ENCODE peak calls at places on chromosomes 3 and 15, in five cellular contexts. K, C, O, D and P are unnamed samples.

GRCh38 chr3:145719118-145719517 is 441.9 kb downstream of the PLOD2 start:
- DNase-seq in K (no peak), C (no peak), O (no peak), D (no peak), P (no peak)

GRCh38 chr3:184229424-184230080 is at the start of gene VWA5B2:
- DNase-seq in K (peak; percentile 18), C (no peak), O (peak; percentile 67), D (peak; percentile 65), P (peak; percentile 98)

GRCh38 chr3:11323827-11324226 is 51.6 kb downstream of the ATG7 start:
- DNase-seq in K (peak; percentile 44), C (no peak), O (no peak), D (no peak), P (no peak)

GRCh38 chr3:49161197-49161596 is 4.9 kb downstream of the CCDC71 start:
- DNase-seq in K (no peak), C (no peak), O (no peak), D (no peak), P (peak; percentile 60)

GRCh38 chr3:152267831-152268500 is 763 bp upstream of the MBNL1 start:
- DNase-seq in K (no peak), C (no peak), O (no peak), D (no peak), P (no peak)

GRCh38 chr3:53890726-53891499 is 746 bp downstream of the SELENOK start:
- DNase-seq in K (peak; percentile 42), C (no peak), O (no peak), D (peak; percentile 54), P (no peak)

GRCh38 chr3:141103067-141103466 is 51.9 kb downstream of the SPSB4 start:
- DNase-seq in K (no peak), C (no peak), O (no peak), D (no peak), P (no peak)

GRCh38 chr3:29346828-29347227 is 66.0 kb downstream of the RBMS3 start:
- DNase-seq in K (peak; percentile 59), C (peak; percentile 27), O (no peak), D (no peak), P (peak; percentile 38)

GRCh38 chr3:42012378-42012934 is 50.6 kb upstream of the ULK4 start:
- DNase-seq in K (no peak), C (no peak), O (no peak), D (no peak), P (no peak)

GRCh38 chr3:132245547-132245946 is 71.7 kb upstream of the ACP3 start:
- DNase-seq in K (no peak), C (no peak), O (no peak), D (no peak), P (peak; percentile 8)

GRCh38 chr3:120072867-120073525 is 21.3 kb downstream of the GSK3B start:
- DNase-seq in K (no peak), C (no peak), O (no peak), D (peak; percentile 30), P (no peak)

GRCh38 chr3:24290596-24290995 is 204.1 kb downstream of the THRB start:
- DNase-seq in K (no peak), C (no peak), O (no peak), D (no peak), P (no peak)

GRCh38 chr15:43930079-43930478 is 103.3 kb downstream of the WDR76 start:
- DNase-seq in K (peak; percentile 31), C (no peak), O (no peak), D (no peak), P (no peak)

GRCh38 chr15:31463521-31464102 is 137.0 kb downstream of the KLF13 start:
- DNase-seq in K (no peak), C (no peak), O (no peak), D (no peak), P (no peak)

GRCh38 chr3:59754456-59754855 is 704.6 kb upstream of the CFAP20DC start:
- DNase-seq in K (no peak), C (no peak), O (no peak), D (no peak), P (no peak)

GRCh38 chr3:52310861-52311566 is 5.1 kb upstream of the DNAH1 start:
- DNase-seq in K (peak; percentile 12), C (no peak), O (no peak), D (no peak), P (no peak)

GRCh38 chr15:52140646-52141045 is 28.1 kb upstream of the BCL2L10 start:
- DNase-seq in K (no peak), C (no peak), O (no peak), D (no peak), P (no peak)

GRCh38 chr3:72123908-72124441 is 339.0 kb upstream of the PROK2 start:
- DNase-seq in K (peak; percentile 78), C (peak; percentile 34), O (peak; percentile 22), D (peak; percentile 28), P (no peak)

GRCh38 chr3:101945980-101946379 is 96.7 kb downstream of the NFKBIZ start:
- DNase-seq in K (no peak), C (no peak), O (no peak), D (no peak), P (no peak)

GRCh38 chr15:56939257-56939656 is 20.8 kb downstream of the TCF12 start:
- DNase-seq in K (peak; percentile 47), C (no peak), O (no peak), D (no peak), P (no peak)
- H3K27me3 ChIP-seq in K (no peaks in the 10 kb centered on the region), C (no peaks in the 10 kb centered on the region), O (no peaks in the 10 kb centered on the region), D (no peaks in the 10 kb centered on the region), P (no peaks in the 10 kb centered on the region)

DNA sequence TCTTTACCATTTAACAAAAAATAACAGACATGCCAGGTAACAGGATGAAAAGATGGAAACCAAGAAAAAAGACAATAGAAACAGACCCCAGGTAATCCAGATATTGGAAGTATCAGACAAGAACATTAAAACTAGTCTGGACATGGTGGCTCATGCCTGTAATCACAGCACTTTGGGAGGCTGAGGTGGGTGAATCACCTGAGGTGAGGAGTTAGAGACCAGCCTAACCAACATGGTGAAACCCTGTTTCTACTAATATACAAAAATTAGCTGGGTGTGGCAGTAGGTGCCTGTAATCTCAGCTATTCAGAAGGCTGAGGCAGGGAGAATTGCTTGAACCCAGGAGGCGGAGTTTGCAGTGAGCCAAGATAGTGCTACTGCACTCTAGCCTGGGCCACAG is 40.6 kb downstream of the ACAD9 start:
- DNase-seq in K (no peak), C (no peak), O (no peak), D (no peak), P (no peak)
- H3K9me3 ChIP-seq in K (peaks cover 28% of the 10 kb centered on the region), C (peaks cover 27% of the 10 kb centered on the region), O (peaks cover 11% of the 10 kb centered on the region), D (peaks cover 6% of the 10 kb centered on the region), P (peaks cover 7% of the 10 kb centered on the region)

GRCh38 chr15:96947296-96947695 is 616.8 kb downstream of the NR2F2 start:
- DNase-seq in K (no peak), C (no peak), O (no peak), D (no peak), P (no peak)
- H3K27me3 ChIP-seq in K (no peaks in the 10 kb centered on the region), C (no peaks in the 10 kb centered on the region), O (peaks cover 48% of the 10 kb centered on the region), D (peaks cover 29% of the 10 kb centered on the region), P (no peaks in the 10 kb centered on the region)

DNA sequence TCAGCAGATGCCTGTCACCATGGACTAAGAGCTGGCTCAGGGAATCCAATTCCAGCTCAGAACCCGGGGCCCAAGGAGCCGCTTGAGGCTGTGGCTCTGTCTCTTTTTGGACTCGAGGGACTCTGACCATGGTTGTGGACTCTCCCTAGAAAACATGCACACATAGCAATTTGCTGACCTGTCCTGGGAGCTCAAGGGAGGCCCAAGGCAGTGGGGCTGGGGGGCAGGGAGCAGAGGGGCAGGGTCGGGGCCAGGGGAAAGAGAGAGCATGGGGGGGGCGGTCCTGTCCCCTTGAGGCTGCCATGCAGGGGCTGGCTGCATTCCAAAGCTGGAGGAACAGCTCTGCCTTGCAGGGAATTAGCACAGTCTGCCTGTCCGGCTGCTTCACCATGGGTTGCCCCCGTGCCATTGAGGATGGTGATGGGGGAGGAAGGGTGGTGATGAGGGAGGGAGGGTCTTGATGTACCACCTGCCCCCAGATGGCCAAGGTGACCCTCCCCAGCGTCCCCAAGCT is 190.1 kb downstream of the GOLGA6L6 start:
- DNase-seq in K (no peak), C (no peak), O (no peak), D (no peak), P (peak; percentile 78)
- H3K9me3 ChIP-seq in K (peaks cover 79% of the 10 kb centered on the region), C (peaks cover 94% of the 10 kb centered on the region), O (peaks cover 8% of the 10 kb centered on the region), D (peaks cover 13% of the 10 kb centered on the region), P (peaks cover 19% of the 10 kb centered on the region)

GRCh38 chr3:16252243-16252978 is 12.3 kb downstream of the DPH3 start:
- DNase-seq in K (no peak), C (no peak), O (no peak), D (no peak), P (no peak)
- H3K27me3 ChIP-seq in K (no peaks in the 10 kb centered on the region), C (no peaks in the 10 kb centered on the region), O (no peaks in the 10 kb centered on the region), D (no peaks in the 10 kb centered on the region), P (no peaks in the 10 kb centered on the region)

GRCh38 chr3:100389025-100389424 is 11.9 kb downstream of the TOMM70 start:
- DNase-seq in K (no peak), C (no peak), O (no peak), D (no peak), P (no peak)
- H3K9me3 ChIP-seq in K (peaks cover 2% of the 10 kb centered on the region), C (peaks cover 4% of the 10 kb centered on the region), O (peaks cover 16% of the 10 kb centered on the region), D (peaks cover 10% of the 10 kb centered on the region), P (no peaks in the 10 kb centered on the region)

DNA sequence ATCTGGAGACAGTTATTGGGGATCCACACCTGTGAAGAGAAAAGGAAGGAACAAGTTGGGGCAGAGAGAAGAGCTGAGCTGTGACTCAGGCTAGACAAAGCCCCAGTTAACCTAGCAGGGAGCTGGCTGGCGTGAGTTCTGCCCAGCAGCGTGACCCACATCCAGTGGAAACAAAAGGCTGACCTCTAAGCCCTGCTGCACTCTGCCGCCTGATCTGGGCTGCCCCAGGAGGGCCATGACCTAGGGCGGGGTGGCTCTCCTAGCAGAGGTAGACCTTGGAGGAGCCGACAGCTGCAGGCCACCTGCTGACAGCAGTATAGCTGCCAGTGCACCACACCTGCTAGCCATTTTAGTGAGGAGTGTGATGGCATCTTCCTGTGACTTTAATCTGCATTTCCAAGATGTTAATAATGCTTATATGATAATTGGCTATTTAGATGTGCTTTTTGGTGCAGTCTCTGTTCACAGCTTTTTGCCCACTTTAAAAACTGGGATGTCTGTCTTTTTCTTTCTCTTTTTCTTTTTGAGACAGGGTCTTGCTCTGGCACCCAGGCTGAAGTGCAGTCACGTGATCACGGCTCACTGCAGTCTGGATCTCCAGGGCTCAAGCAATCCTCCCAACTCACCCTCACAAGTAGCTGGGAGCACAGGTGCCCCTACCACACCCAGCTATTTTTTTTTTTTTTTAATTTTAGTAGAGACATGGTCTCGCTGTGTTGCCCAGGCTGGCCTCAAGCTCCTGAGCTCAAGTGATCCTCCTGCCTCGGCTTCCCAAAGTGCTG is 78.1 kb downstream of the LSM3 start:
- DNase-seq in K (no peak), C (no peak), O (no peak), D (peak; percentile 65), P (peak; percentile 37)
- H3K27me3 ChIP-seq in K (no peaks in the 10 kb centered on the region), C (no peaks in the 10 kb centered on the region), O (peaks cover 25% of the 10 kb centered on the region), D (no peaks in the 10 kb centered on the region), P (no peaks in the 10 kb centered on the region)

DNA sequence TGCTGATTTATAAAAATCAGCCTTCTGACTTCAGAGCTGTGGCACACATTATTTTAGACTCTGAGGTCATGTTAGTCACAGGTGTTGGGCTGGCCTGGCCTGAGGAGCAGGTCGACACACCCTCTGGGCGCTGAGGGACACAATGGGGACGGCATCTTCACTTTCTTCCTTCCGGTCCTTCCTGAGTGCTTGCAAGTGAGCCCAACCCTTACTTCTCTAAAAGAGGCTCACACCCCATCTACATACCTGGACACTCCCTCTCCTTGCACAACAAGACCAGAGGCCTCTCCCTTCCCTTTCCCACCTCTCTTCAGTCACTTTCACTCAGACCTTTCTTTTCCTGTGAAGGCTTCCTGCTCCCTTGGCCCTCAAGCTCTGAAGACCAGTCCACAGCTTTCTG is 85.4 kb downstream of the XXYLT1 start:
- DNase-seq in K (no peak), C (no peak), O (no peak), D (no peak), P (no peak)
- H3K9me3 ChIP-seq in K (no peaks in the 10 kb centered on the region), C (no peaks in the 10 kb centered on the region), O (peaks cover 3% of the 10 kb centered on the region), D (no peaks in the 10 kb centered on the region), P (no peaks in the 10 kb centered on the region)

GRCh38 chr15:65369651-65370050 is 8.2 kb downstream of the IGDCC3 start:
- DNase-seq in K (no peak), C (no peak), O (no peak), D (no peak), P (peak; percentile 77)
- H3K27me3 ChIP-seq in K (peaks cover 54% of the 10 kb centered on the region), C (peaks cover 32% of the 10 kb centered on the region), O (peaks cover 32% of the 10 kb centered on the region), D (peaks cover 22% of the 10 kb centered on the region), P (peaks cover 22% of the 10 kb centered on the region)